ENCODE peak calls at places on chromosome 1, in five cellular contexts. E is HCT116, B is A549, A is GM23338, W is HL-60. Y is an unnamed sample.

GRCh38 chr1:41789616-41790330 is 128.9 kb downstream of the HIVEP3 start:
- DNase-seq in E (no peak), B (no peak), A (no peak), W (peak; percentile 38), Y (no peak)

GRCh38 chr1:201149400-201149799 is 4.9 kb downstream of the TMEM9 start:
- DNase-seq in E (peak; percentile 35), B (peak; percentile 85), A (peak; percentile 72), W (peak; percentile 18), Y (no peak)

GRCh38 chr1:67307251-67308060 is at the start of gene IL12RB2:
- DNase-seq in E (no peak), B (no peak), A (peak; percentile 65), W (no peak), Y (no peak)

GRCh38 chr1:60849401-60849800 is 233.0 kb upstream of the NFIA start:
- DNase-seq in E (no peak), B (no peak), A (peak; percentile 72), W (no peak), Y (no peak)

GRCh38 chr1:241612533-241613505 is 27.4 kb downstream of the CHML start:
- DNase-seq in E (no peak), B (no peak), A (peak; percentile 21), W (no peak), Y (no peak)

GRCh38 chr1:208029381-208030319 is 118.7 kb upstream of the CD34 start:
- DNase-seq in E (no peak), B (no peak), A (no peak), W (no peak), Y (no peak)

GRCh38 chr1:174789399-174789798 is 210.3 kb upstream of the CACYBP start:
- DNase-seq in E (no peak), B (no peak), A (no peak), W (no peak), Y (no peak)

GRCh38 chr1:153880962-153881361 is 41.8 kb downstream of the GATAD2B start:
- DNase-seq in E (no peak), B (no peak), A (no peak), W (no peak), Y (no peak)

GRCh38 chr1:227370463-227371254 is 52.4 kb upstream of the CDC42BPA start:
- DNase-seq in E (no peak), B (no peak), A (no peak), W (no peak), Y (no peak)

GRCh38 chr1:86741947-86742572 is 37.7 kb downstream of the SH3GLB1 start:
- DNase-seq in E (peak; percentile 34), B (peak; percentile 7), A (peak; percentile 62), W (no peak), Y (no peak)

GRCh38 chr1:162943627-162944026 is 82.7 kb upstream of the CCDC190 start:
- DNase-seq in E (no peak), B (no peak), A (no peak), W (no peak), Y (no peak)

DNA sequence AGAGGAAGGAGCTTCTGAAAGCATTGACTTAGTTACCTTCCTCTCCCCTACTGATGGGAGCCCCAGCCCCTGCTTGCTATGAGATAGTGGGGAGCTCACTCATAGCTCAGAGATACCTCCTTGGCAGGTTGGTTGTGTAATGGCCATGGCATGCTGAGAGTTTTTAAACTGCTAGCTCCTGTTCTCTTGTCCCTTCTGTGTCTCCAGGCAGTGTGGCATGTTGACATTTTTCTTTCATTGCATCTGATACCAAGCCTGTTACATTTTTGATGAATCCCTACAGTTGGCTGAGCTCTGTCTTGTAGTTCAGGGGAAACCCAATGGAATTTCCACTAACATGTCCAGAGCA is 39.0 kb upstream of the EFCAB14 start:
- DNase-seq in E (no peak), B (no peak), A (no peak), W (no peak), Y (no peak)
- TF ChIP-seq REST in E (no peak), B (no peak), A (no peak), W (no peak), Y (no peak)

GRCh38 chr1:51218570-51218969 is 17.5 kb upstream of the RNF11 start:
- DNase-seq in E (no peak), B (no peak), A (no peak), W (no peak), Y (no peak)
- TF ChIP-seq REST in E (no peak), B (no peak), A (no peak), W (no peak), Y (no peak)

DNA sequence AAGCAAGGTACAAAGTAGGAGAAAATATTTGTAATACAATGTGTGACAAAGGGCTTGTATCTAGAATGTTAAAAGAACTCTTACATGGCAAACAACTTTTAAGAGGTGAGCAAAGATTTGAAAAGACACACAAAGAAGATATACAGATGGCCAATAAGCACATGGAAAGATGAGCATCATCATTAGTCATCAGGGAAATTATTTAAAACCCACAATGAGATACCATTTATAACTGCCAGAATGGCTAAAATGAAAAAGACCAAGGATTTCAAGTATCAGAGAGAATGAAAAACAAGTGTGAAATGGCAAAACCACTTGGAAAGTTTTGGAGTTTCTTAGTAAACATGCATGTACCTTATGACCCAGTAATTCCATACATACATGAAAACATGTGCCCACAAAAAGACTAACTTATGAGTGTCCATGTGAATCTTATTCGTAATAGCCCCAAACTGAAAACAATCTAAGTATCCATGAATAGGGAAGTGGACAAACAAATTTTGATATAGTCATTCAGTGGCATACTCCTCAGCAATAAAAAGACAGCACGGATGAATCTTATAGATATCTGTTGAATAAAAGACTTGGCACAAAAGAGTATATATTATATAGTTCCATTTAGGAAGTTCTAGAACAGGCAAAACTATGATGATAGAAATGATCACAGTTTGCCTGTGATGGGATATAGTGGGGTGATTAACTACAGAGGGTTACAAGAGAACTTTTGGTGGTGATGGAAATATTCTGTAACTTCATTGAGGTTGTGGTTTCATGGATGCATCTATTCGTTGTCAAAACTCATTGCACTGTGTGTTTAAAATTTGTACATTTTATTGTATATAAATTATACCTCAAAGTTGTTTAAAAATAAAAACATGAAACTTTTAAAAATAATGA is 82.0 kb downstream of the DISP1 start:
- DNase-seq in E (no peak), B (no peak), A (no peak), W (no peak), Y (no peak)
- TF ChIP-seq REST in E (no peak), B (no peak), A (no peak), W (no peak), Y (no peak)

GRCh38 chr1:109499661-109500536 is 6.0 kb downstream of the CYB561D1 start:
- DNase-seq in E (no peak), B (no peak), A (peak; percentile 90), W (peak; percentile 67), Y (no peak)

GRCh38 chr1:109495738-109496137 is 1.8 kb downstream of the CYB561D1 start:
- DNase-seq in E (no peak), B (no peak), A (no peak), W (no peak), Y (no peak)

GRCh38 chr1:109499081-109499480 is 5.2 kb downstream of the CYB561D1 start:
- DNase-seq in E (no peak), B (no peak), A (no peak), W (no peak), Y (no peak)

GRCh38 chr1:109497449-109498160 is 3.7 kb downstream of the CYB561D1 start:
- DNase-seq in E (no peak), B (no peak), A (no peak), W (no peak), Y (no peak)

DNA sequence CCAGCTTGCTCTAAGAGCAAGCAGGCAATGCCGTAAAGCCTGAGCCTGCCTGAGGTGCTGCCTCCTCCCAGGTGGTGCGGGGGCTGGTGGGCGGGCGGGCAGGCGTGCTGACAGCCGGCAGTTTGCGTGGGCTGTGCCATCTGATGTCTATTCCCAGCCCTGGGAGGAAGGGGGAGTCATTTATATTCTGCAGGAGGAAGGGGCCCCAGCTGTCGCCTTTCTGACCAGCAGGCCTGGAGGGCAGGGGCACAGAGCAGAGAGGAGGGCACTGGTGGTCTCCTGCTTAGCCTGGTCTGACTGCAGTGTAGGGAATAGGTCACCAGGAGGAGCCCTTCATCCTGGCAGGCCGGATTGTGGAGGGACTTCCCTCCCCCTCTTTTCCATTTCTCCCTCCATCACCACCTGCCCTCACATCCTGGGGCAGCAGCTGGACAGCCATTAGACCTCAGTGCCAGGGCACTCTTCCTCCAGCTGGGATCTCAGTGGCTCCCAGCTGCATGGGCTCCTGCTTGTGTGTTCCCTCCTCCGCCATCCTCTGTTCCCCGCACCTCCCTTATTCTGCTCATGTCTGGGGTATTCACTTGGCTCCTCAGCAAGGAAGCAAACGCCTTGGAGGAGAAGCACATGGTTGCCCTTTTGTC is 4.4 kb downstream of the CYB561D1 start:
- DNase-seq in E (no peak), B (peak; percentile 31), A (peak; percentile 84), W (peak; percentile 11), Y (no peak)
- TF ChIP-seq REST in E (no peak), B (no peak), A (no peak), W (no peak), Y (no peak)

GRCh38 chr1:92298213-92298572 is 594 bp downstream of the GLMN start:
- DNase-seq in E (no peak), B (no peak), A (no peak), W (no peak), Y (no peak)
- TF ChIP-seq REST in E (no peak), B (no peak), A (no peak), W (no peak), Y (no peak)

GRCh38 chr1:152347116-152347728 is 12.6 kb downstream of the FLG2 start:
- DNase-seq in E (peak; percentile 61), B (peak; percentile 13), A (peak; percentile 83), W (peak; percentile 47), Y (peak; percentile 68)
- TF ChIP-seq REST in E (no peak), B (no peak), A (no peak), W (no peak), Y (no peak)

GRCh38 chr1:81114191-81114590 is 686.5 kb upstream of the ADGRL2 start:
- DNase-seq in E (no peak), B (no peak), A (peak; percentile 49), W (no peak), Y (no peak)
- TF ChIP-seq REST in E (no peak), B (no peak), A (no peak), W (no peak), Y (no peak)

Y was measured in Panc1.